ENCODE peak calls at places on chromosomes 13 and 19, in ten cellular contexts. One of them, this sample, is unnamed.
A peak's percentile ranks its signal among the peaks of the same experiment; 100 is the strongest.

GRCh38 chr19:46060012-46060411 is 19.2 kb upstream of the IGFL4 start:
- DNase-seq in endothelial cell of umbilical vein: no peak
- DNase-seq in B cell: no peak
- DNase-seq in uterus: no peak
- DNase-seq in CD4-positive, alpha-beta T cell: no peak
- DNase-seq in CD8-positive, alpha-beta T cell: no peak
- DNase-seq in BJ: no peak
- DNase-seq in HFFc6: no peak
- DNase-seq in endothelial cell: no peak
- DNase-seq in cardiac fibroblast: no peak
- DNase-seq in this sample: no peak

GRCh38 chr19:46958542-46958941 is 61.1 kb upstream of the NPAS1 start:
- DNase-seq in cardiac fibroblast: peak; percentile 64
- DNase-seq in CD4-positive, alpha-beta T cell: no peak
- DNase-seq in endothelial cell: no peak
- DNase-seq in B cell: no peak
- DNase-seq in HFFc6: peak; percentile 41
- DNase-seq in BJ: peak; percentile 49
- DNase-seq in uterus: no peak
- DNase-seq in endothelial cell of umbilical vein: peak; percentile 68
- DNase-seq in CD8-positive, alpha-beta T cell: no peak
- DNase-seq in this sample: no peak

GRCh38 chr19:19214892-19215291 is 3.1 kb downstream of the NCAN start:
- DNase-seq in endothelial cell: peak; percentile 88
- DNase-seq in BJ: no peak
- DNase-seq in endothelial cell of umbilical vein: peak; percentile 50
- DNase-seq in CD4-positive, alpha-beta T cell: no peak
- DNase-seq in cardiac fibroblast: peak; percentile 46
- DNase-seq in CD8-positive, alpha-beta T cell: no peak
- DNase-seq in uterus: no peak
- DNase-seq in HFFc6: peak; percentile 25
- DNase-seq in B cell: no peak
- DNase-seq in this sample: no peak

GRCh38 chr13:33207616-33207964 is 78.0 kb downstream of the STARD13 start:
- DNase-seq in endothelial cell of umbilical vein: peak; percentile 57
- DNase-seq in HFFc6: peak; percentile 75
- DNase-seq in BJ: peak; percentile 82
- DNase-seq in CD8-positive, alpha-beta T cell: no peak
- DNase-seq in cardiac fibroblast: peak; percentile 90
- DNase-seq in endothelial cell: no peak
- DNase-seq in B cell: no peak
- DNase-seq in CD4-positive, alpha-beta T cell: no peak
- DNase-seq in uterus: no peak
- DNase-seq in this sample: no peak

GRCh38 chr19:45075215-45076028 is 856 bp downstream of the ZNF296 start:
- DNase-seq in uterus: no peak
- DNase-seq in B cell: peak; percentile 97
- DNase-seq in HFFc6: peak; percentile 34
- DNase-seq in CD8-positive, alpha-beta T cell: peak; percentile 34
- DNase-seq in BJ: no peak
- DNase-seq in CD4-positive, alpha-beta T cell: no peak
- DNase-seq in cardiac fibroblast: peak; percentile 53
- DNase-seq in endothelial cell: no peak
- DNase-seq in endothelial cell of umbilical vein: peak; percentile 10
- DNase-seq in this sample: peak; percentile 42

GRCh38 chr13:98291658-98292057 is 114.6 kb upstream of the RNF113B start:
- DNase-seq in cardiac fibroblast: peak; percentile 13
- DNase-seq in BJ: no peak
- DNase-seq in endothelial cell: no peak
- DNase-seq in uterus: no peak
- DNase-seq in CD4-positive, alpha-beta T cell: no peak
- DNase-seq in B cell: no peak
- DNase-seq in CD8-positive, alpha-beta T cell: no peak
- DNase-seq in endothelial cell of umbilical vein: no peak
- DNase-seq in HFFc6: no peak
- DNase-seq in this sample: no peak

GRCh38 chr19:14089662-14090508 is 666 bp downstream of the SAMD1 start:
- DNase-seq in CD8-positive, alpha-beta T cell: peak; percentile 40
- DNase-seq in endothelial cell of umbilical vein: peak; percentile 28
- DNase-seq in endothelial cell: peak; percentile 57
- DNase-seq in HFFc6: peak; percentile 50
- DNase-seq in cardiac fibroblast: peak; percentile 68
- DNase-seq in uterus: peak; percentile 53
- DNase-seq in BJ: no peak
- DNase-seq in B cell: no peak
- DNase-seq in CD4-positive, alpha-beta T cell: peak; percentile 41
- DNase-seq in this sample: peak; percentile 42

GRCh38 chr13:95154441-95154886 is 146.8 kb downstream of the ABCC4 start:
- DNase-seq in cardiac fibroblast: peak; percentile 15
- DNase-seq in endothelial cell: no peak
- DNase-seq in CD4-positive, alpha-beta T cell: no peak
- DNase-seq in BJ: no peak
- DNase-seq in HFFc6: peak; percentile 18
- DNase-seq in endothelial cell of umbilical vein: no peak
- DNase-seq in CD8-positive, alpha-beta T cell: no peak
- DNase-seq in uterus: no peak
- DNase-seq in B cell: no peak
- DNase-seq in this sample: no peak

GRCh38 chr19:54173951-54174817 is 1.2 kb upstream of the TMC4 start:
- DNase-seq in CD8-positive, alpha-beta T cell: no peak
- DNase-seq in endothelial cell: no peak
- DNase-seq in BJ: no peak
- DNase-seq in CD4-positive, alpha-beta T cell: no peak
- DNase-seq in B cell: no peak
- DNase-seq in HFFc6: no peak
- DNase-seq in uterus: no peak
- DNase-seq in endothelial cell of umbilical vein: no peak
- DNase-seq in cardiac fibroblast: no peak
- DNase-seq in this sample: no peak

GRCh38 chr13:36436811-36437210 is 4.5 kb downstream of the CCNA1 start:
- DNase-seq in B cell: no peak
- DNase-seq in CD8-positive, alpha-beta T cell: no peak
- DNase-seq in HFFc6: no peak
- DNase-seq in uterus: no peak
- DNase-seq in endothelial cell: no peak
- DNase-seq in BJ: no peak
- DNase-seq in cardiac fibroblast: no peak
- DNase-seq in CD4-positive, alpha-beta T cell: no peak
- DNase-seq in endothelial cell of umbilical vein: no peak
- DNase-seq in this sample: no peak

GRCh38 chr13:27504541-27504940 is 54.2 kb upstream of the MTIF3 start:
- DNase-seq in HFFc6: no peak
- DNase-seq in cardiac fibroblast: no peak
- DNase-seq in uterus: no peak
- DNase-seq in B cell: no peak
- DNase-seq in CD4-positive, alpha-beta T cell: no peak
- DNase-seq in endothelial cell: no peak
- DNase-seq in CD8-positive, alpha-beta T cell: no peak
- DNase-seq in BJ: no peak
- DNase-seq in endothelial cell of umbilical vein: no peak
- DNase-seq in this sample: no peak

GRCh38 chr19:50537306-50537685 is 23.6 kb upstream of the ASPDH start:
- DNase-seq in B cell: no peak
- DNase-seq in endothelial cell: no peak
- DNase-seq in endothelial cell of umbilical vein: no peak
- DNase-seq in BJ: no peak
- DNase-seq in CD8-positive, alpha-beta T cell: no peak
- DNase-seq in CD4-positive, alpha-beta T cell: no peak
- DNase-seq in HFFc6: no peak
- DNase-seq in cardiac fibroblast: no peak
- DNase-seq in uterus: no peak
- DNase-seq in this sample: no peak

GRCh38 chr19:5434970-5435641 is 20.1 kb upstream of the ZNRF4 start:
- DNase-seq in endothelial cell of umbilical vein: no peak
- DNase-seq in endothelial cell: no peak
- DNase-seq in HFFc6: peak; percentile 87
- DNase-seq in cardiac fibroblast: peak; percentile 37
- DNase-seq in uterus: no peak
- DNase-seq in CD8-positive, alpha-beta T cell: no peak
- DNase-seq in BJ: peak; percentile 28
- DNase-seq in CD4-positive, alpha-beta T cell: no peak
- DNase-seq in B cell: no peak
- DNase-seq in this sample: no peak

GRCh38 chr13:31242342-31242741 is 42.6 kb downstream of the B3GLCT start:
- DNase-seq in uterus: no peak
- DNase-seq in HFFc6: no peak
- DNase-seq in CD8-positive, alpha-beta T cell: no peak
- DNase-seq in cardiac fibroblast: peak; percentile 13
- DNase-seq in endothelial cell of umbilical vein: no peak
- DNase-seq in CD4-positive, alpha-beta T cell: no peak
- DNase-seq in B cell: no peak
- DNase-seq in endothelial cell: no peak
- DNase-seq in BJ: peak; percentile 13
- DNase-seq in this sample: no peak

GRCh38 chr13:47549219-47549752 is 451.8 kb downstream of the SUCLA2 start:
- DNase-seq in BJ: no peak
- DNase-seq in uterus: no peak
- DNase-seq in CD8-positive, alpha-beta T cell: no peak
- DNase-seq in endothelial cell of umbilical vein: no peak
- DNase-seq in HFFc6: no peak
- DNase-seq in cardiac fibroblast: no peak
- DNase-seq in CD4-positive, alpha-beta T cell: no peak
- DNase-seq in B cell: no peak
- DNase-seq in endothelial cell: no peak
- DNase-seq in this sample: no peak
- TF ChIP-seq CTCF in BJ: no peak
- TF ChIP-seq CTCF in uterus: no peak
- TF ChIP-seq CTCF in CD8-positive, alpha-beta T cell: no peak
- TF ChIP-seq CTCF in endothelial cell of umbilical vein: no peak
- TF ChIP-seq CTCF in HFFc6: no peak
- TF ChIP-seq CTCF in cardiac fibroblast: no peak
- TF ChIP-seq CTCF in CD4-positive, alpha-beta T cell: no peak
- TF ChIP-seq CTCF in B cell: no peak
- TF ChIP-seq CTCF in endothelial cell: no peak
- TF ChIP-seq CTCF in this sample: no peak

DNA sequence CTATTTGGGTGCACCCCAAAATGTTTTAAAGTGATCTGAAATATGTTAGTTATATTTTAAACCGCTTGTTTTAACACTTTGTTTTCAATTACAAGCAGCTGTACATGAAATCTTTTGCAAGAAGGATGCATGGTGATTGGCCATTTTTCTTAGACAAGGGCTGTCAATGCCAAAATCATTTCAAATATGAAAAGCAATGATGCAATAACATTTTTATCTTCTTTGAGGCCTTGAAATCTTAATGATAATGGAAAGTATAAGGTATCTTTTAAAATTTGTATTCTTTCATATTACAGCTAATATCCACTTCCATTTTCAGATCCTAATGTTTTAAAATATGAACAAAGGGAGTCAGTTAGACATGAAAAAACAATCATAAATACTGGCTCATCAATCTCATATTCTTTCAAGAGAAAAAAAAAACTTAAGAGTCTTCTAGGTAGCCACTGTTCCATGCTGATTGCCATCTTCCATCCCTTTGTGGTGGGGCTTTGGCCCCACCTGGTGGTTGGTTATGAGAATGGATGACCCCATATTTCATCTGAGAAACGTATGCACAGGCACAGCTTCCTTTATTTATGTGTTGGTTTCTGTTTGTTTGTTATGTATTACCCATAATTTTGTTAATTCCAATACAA is 330.3 kb upstream of the MIR17HG start:
- DNase-seq in CD8-positive, alpha-beta T cell: no peak
- DNase-seq in BJ: no peak
- DNase-seq in uterus: no peak
- DNase-seq in endothelial cell: peak; percentile 60
- DNase-seq in CD4-positive, alpha-beta T cell: no peak
- DNase-seq in HFFc6: peak; percentile 2
- DNase-seq in endothelial cell of umbilical vein: peak; percentile 12
- DNase-seq in cardiac fibroblast: peak; percentile 57
- DNase-seq in B cell: no peak
- DNase-seq in this sample: no peak
- TF ChIP-seq CTCF in CD8-positive, alpha-beta T cell: peak; percentile 14
- TF ChIP-seq CTCF in BJ: peak; percentile 68
- TF ChIP-seq CTCF in uterus: peak; percentile 27
- TF ChIP-seq CTCF in endothelial cell: peak; percentile 86
- TF ChIP-seq CTCF in CD4-positive, alpha-beta T cell: no peak
- TF ChIP-seq CTCF in HFFc6: peak; percentile 85
- TF ChIP-seq CTCF in endothelial cell of umbilical vein: peak; percentile 72
- TF ChIP-seq CTCF in cardiac fibroblast: peak; percentile 65
- TF ChIP-seq CTCF in B cell: peak; percentile 60
- TF ChIP-seq CTCF in this sample: no peak

DNA sequence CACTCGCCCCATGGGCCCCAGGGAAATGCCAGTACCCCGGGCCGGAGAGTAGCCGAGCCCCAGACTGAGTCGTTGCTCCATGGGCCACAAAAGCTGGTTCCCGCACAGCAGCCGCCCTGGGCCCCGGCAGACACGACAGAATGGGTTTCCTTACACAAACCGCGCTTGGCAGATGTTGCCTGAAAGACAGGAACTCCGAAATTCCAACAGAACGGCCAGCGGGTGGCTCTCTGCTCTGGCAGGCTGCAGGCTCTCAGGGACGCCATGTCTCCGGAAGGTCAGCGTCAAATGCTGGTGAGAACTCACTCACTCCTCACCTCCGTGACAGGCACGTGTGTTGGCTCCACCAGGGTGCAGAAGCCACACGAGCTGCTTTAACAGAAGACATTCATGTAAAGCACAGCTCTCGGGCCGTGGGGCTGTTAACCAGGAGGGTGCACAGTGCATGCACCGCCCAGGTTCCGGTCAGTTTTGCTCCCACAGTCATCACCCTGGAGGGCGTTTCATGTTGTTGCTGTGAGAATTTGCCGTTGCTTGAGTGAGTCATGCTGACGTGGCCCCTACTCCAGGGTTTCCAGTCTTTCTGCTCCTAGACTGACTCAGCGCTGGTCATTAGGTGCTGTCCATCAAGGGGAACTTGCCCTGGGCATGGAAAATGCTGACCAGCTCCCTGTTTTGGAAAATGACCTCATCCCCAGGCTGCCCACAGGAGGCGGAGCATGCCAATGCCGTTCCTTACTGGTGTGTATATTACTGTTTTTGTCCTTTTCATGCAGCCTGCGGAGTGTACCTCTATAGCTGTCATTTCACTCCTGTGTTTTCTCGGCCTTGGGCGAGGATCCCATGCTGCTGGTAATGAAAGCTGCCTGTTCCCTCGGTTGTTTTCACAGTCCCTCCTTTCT is 44.8 kb downstream of the ANKRD10 start:
- DNase-seq in BJ: peak; percentile 99
- DNase-seq in CD4-positive, alpha-beta T cell: no peak
- DNase-seq in HFFc6: peak; percentile 100
- DNase-seq in uterus: peak; percentile 91
- DNase-seq in CD8-positive, alpha-beta T cell: no peak
- DNase-seq in endothelial cell of umbilical vein: peak; percentile 99
- DNase-seq in cardiac fibroblast: peak; percentile 99
- DNase-seq in B cell: no peak
- DNase-seq in endothelial cell: peak; percentile 29
- DNase-seq in this sample: peak; percentile 26
- TF ChIP-seq CTCF in BJ: no peak
- TF ChIP-seq CTCF in CD4-positive, alpha-beta T cell: no peak
- TF ChIP-seq CTCF in HFFc6: peak; percentile 56
- TF ChIP-seq CTCF in uterus: no peak
- TF ChIP-seq CTCF in CD8-positive, alpha-beta T cell: no peak
- TF ChIP-seq CTCF in endothelial cell of umbilical vein: no peak
- TF ChIP-seq CTCF in cardiac fibroblast: no peak
- TF ChIP-seq CTCF in B cell: no peak
- TF ChIP-seq CTCF in endothelial cell: no peak
- TF ChIP-seq CTCF in this sample: no peak

DNA sequence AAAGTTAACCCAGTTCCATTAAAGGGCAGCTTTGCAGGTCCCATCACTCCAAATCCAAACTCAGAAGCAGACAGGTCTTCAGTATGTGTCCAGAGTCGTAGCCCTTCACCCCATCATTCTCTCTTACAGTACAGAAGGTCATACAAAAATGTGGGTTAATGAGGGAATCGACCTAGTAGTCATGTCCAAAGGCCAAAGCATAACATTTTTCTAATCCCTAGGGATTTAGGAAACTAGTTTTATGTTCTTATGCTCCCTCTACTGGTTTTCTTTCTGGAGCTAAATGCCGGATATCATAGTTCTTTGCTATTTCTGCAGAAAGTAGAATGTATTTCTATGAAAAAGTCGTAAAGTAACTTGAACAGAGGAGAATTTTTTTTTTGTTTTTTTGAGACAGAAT is 72.2 kb downstream of the DHRS12 start:
- DNase-seq in CD4-positive, alpha-beta T cell: no peak
- DNase-seq in CD8-positive, alpha-beta T cell: no peak
- DNase-seq in BJ: no peak
- DNase-seq in cardiac fibroblast: peak; percentile 85
- DNase-seq in B cell: no peak
- DNase-seq in HFFc6: peak; percentile 48
- DNase-seq in uterus: no peak
- DNase-seq in endothelial cell: no peak
- DNase-seq in endothelial cell of umbilical vein: no peak
- DNase-seq in this sample: no peak
- TF ChIP-seq CTCF in CD4-positive, alpha-beta T cell: no peak
- TF ChIP-seq CTCF in CD8-positive, alpha-beta T cell: no peak
- TF ChIP-seq CTCF in BJ: peak; percentile 51
- TF ChIP-seq CTCF in cardiac fibroblast: peak; percentile 50
- TF ChIP-seq CTCF in B cell: no peak
- TF ChIP-seq CTCF in HFFc6: peak; percentile 71
- TF ChIP-seq CTCF in uterus: peak; percentile 54
- TF ChIP-seq CTCF in endothelial cell: no peak
- TF ChIP-seq CTCF in endothelial cell of umbilical vein: no peak
- TF ChIP-seq CTCF in this sample: no peak